ENCODE peak calls at places on chromosomes 11 and 22, in four cellular contexts. K is SIG-M5; Y is RCC 7860; H is stimulated activated CD8-positive, alpha-beta memory T cell treated with anti-CD3 and anti-CD28 coated beads, Interleukin-12 subunit alpha, Interleukin-12 subunit beta, amount 100 ng/mL, for 1 hour. F is an unnamed sample.

GRCh38 chr11:119728226-119728626 is 774 bp downstream of the NECTIN1 start:
- DNase-seq in H (no peak), Y (no peak), K (no peak), F (peak)

GRCh38 chr22:46860562-46860961 is 98.1 kb downstream of the TBC1D22A start:
- DNase-seq in Y (no peak), H (no peak), K (no peak), F (no peak)

GRCh38 chr11:126345759-126346585 is 9.5 kb upstream of the ST3GAL4 start:
- DNase-seq in H (no peak), Y (no peak), K (peak), F (no peak)

GRCh38 chr11:2827256-2827655 is 58.3 kb downstream of the CDKN1C start:
- DNase-seq in K (no peak), Y (no peak), H (no peak), F (no peak)

GRCh38 chr11:12674571-12674935 is 332 bp downstream of the TEAD1 start:
- DNase-seq in Y (no peak), H (no peak), K (no peak), F (peak)

GRCh38 chr11:114302663-114303062 is 6.5 kb downstream of the NNMT start:
- DNase-seq in K (no peak), Y (no peak), H (no peak), F (no peak)

GRCh38 chr22:24391836-24392217 is 35.6 kb upstream of the ADORA2A start:
- DNase-seq in K (no peak), Y (no peak), H (no peak), F (no peak)

GRCh38 chr11:27722945-27723344 is 22.7 kb upstream of the BDNF start:
- DNase-seq in H (no peak), Y (no peak), K (no peak), F (no peak)

GRCh38 chr11:82936261-82936660 is 34.7 kb downstream of the DDIAS start:
- DNase-seq in K (no peak), H (no peak), Y (no peak), F (no peak)

GRCh38 chr11:110613526-110613925 is 98.7 kb downstream of the ARHGAP20 start:
- DNase-seq in Y (no peak), K (no peak), H (no peak), F (no peak)

GRCh38 chr11:11789735-11790369 is 51.9 kb upstream of the USP47 start:
- DNase-seq in Y (no peak), H (no peak), K (no peak), F (no peak)

GRCh38 chr22:35191412-35191811 is 65.9 kb upstream of the HMGXB4 start:
- DNase-seq in Y (peak), H (no peak), K (no peak), F (no peak)

GRCh38 chr11:86459682-86460460 is 85.2 kb downstream of the CCDC81 start:
- DNase-seq in K (no peak), Y (peak), H (no peak), F (no peak)

GRCh38 chr22:25744694-25745093 is 2.7 kb downstream of the MYO18B start:
- DNase-seq in Y (no peak), H (no peak), K (no peak), F (no peak)

GRCh38 chr11:69979632-69980031 is 98.5 kb upstream of the ANO1 start:
- DNase-seq in K (no peak), Y (no peak), H (no peak), F (no peak)

GRCh38 chr11:126159719-126160344 is 51.6 kb downstream of the RPUSD4 start:
- DNase-seq in K (no peak), H (no peak), Y (no peak), F (no peak)

GRCh38 chr11:94650756-94651155 is 83.6 kb downstream of the PIWIL4 start:
- DNase-seq in Y (no peak), K (no peak), H (no peak), F (peak)

GRCh38 chr11:112727341-112727841 is 233.8 kb upstream of the NCAM1 start:
- DNase-seq in H (no peak), K (no peak), Y (no peak), F (no peak)

GRCh38 chr22:36790648-36791047 is 14.7 kb upstream of the IFT27 start:
- DNase-seq in Y (peak), K (no peak), H (no peak), F (no peak)

GRCh38 chr22:43515902-43516301 is 104.1 kb downstream of the MPPED1 start:
- DNase-seq in K (no peak), Y (no peak), H (no peak), F (no peak)

F was measured in transverse colon.